ENCODE peak calls at places on chromosomes 6 and 20, in seven cellular contexts. U, R, V, D, H, B and Q are unnamed samples.

GRCh38 chr6:124535746-124536145 is 426.5 kb upstream of the RNF217 start:
- DNase-seq in U (no peak), R (no peak), V (no peak), D (no peak), H (no peak), B (no peak), Q (no peak)

GRCh38 chr6:149910721-149911151 is 12.2 kb downstream of the RAET1G start:
- DNase-seq in U (no peak), R (no peak), V (peak), D (no peak), H (no peak), B (peak), Q (no peak)

GRCh38 chr6:57262491-57262890 is 40.4 kb upstream of the RAB23 start:
- DNase-seq in U (no peak), R (no peak), V (no peak), D (no peak), H (peak), B (peak), Q (no peak)

GRCh38 chr6:158219229-158219628 is 51.1 kb downstream of the GTF2H5 start:
- DNase-seq in U (no peak), R (no peak), V (no peak), D (peak), H (no peak), B (no peak), Q (no peak)

GRCh38 chr6:130944486-130944885 is 117.3 kb downstream of the SMLR1 start:
- DNase-seq in U (no peak), R (no peak), V (no peak), D (no peak), H (no peak), B (no peak), Q (no peak)

GRCh38 chr6:125746731-125747588 is 2.5 kb upstream of the HEY2 start:
- DNase-seq in U (no peak), R (no peak), V (peak), D (no peak), H (peak), B (peak), Q (no peak)

GRCh38 chr6:127288705-127289104 is 22.0 kb downstream of the RNF146 start:
- DNase-seq in U (no peak), R (no peak), V (no peak), D (no peak), H (no peak), B (no peak), Q (no peak)

GRCh38 chr6:21953831-21954801 is 342.7 kb downstream of the PRL start:
- DNase-seq in U (no peak), R (no peak), V (peak), D (peak), H (peak), B (no peak), Q (no peak)

GRCh38 chr20:35674921-35675320 is 10.2 kb upstream of the CPNE1 start:
- DNase-seq in U (no peak), R (no peak), V (no peak), D (no peak), H (no peak), B (no peak), Q (no peak)